ENCODE peak calls at places on chromosomes 5 and 9, in ten cellular contexts. J is heart right ventricle; L is hepatocyte; T is PC-3; H is left lung; M is CD4-positive, alpha-beta T cell; B is GM23338; R is dorsolateral prefrontal cortex; W is BJ; U is SK-N-SH. A is an unnamed sample.

GRCh38 chr5:84578226-84578625 is 193.5 kb upstream of the EDIL3 start:
- DNase-seq in H (no peak), R (no peak), M (no peak), L (no peak), B (no peak), W (no peak), U (no peak), T (no peak), J (no peak), A (no peak)

GRCh38 chr9:73133921-73134407 is 17.7 kb upstream of the ANXA1 start:
- DNase-seq in M (no peak), U (no peak), H (no peak), W (no peak), J (no peak), R (no peak), B (no peak), T (peak; percentile 60), L (peak; percentile 61), A (peak; percentile 99)

GRCh38 chr5:154486427-154486866 is 8.4 kb upstream of the HAND1 start:
- DNase-seq in R (no peak), M (no peak), L (peak; percentile 52), T (no peak), W (no peak), J (no peak), U (peak; percentile 81), H (peak; percentile 40), B (peak; percentile 62), A (no peak)

GRCh38 chr5:177458912-177459350 is 12.3 kb downstream of the PRR7 start:
- DNase-seq in M (no peak), L (peak; percentile 46), W (no peak), T (peak; percentile 34), R (peak; percentile 58), U (peak; percentile 79), B (peak; percentile 61), J (no peak), H (no peak), A (no peak)

GRCh38 chr9:90095682-90096081 is 490.9 kb downstream of the GADD45G start:
- DNase-seq in J (no peak), T (no peak), R (no peak), L (peak; percentile 21), U (peak; percentile 43), H (no peak), B (peak; percentile 18), W (no peak), M (no peak), A (no peak)

GRCh38 chr9:77752566-77752965 is 104.4 kb upstream of the GNA14 start:
- DNase-seq in R (no peak), M (no peak), U (no peak), B (no peak), J (no peak), L (no peak), H (no peak), T (no peak), W (peak; percentile 87), A (no peak)

GRCh38 chr9:16485575-16486321 is 384.7 kb downstream of the BNC2 start:
- DNase-seq in L (no peak), H (no peak), U (no peak), T (no peak), M (no peak), W (no peak), B (peak; percentile 93), J (no peak), R (no peak), A (no peak)

GRCh38 chr5:10452768-10453331 is 11.2 kb downstream of the ROPN1L start:
- DNase-seq in W (peak; percentile 67), H (no peak), U (peak; percentile 78), J (no peak), B (peak; percentile 87), M (no peak), R (peak; percentile 47), L (peak; percentile 77), T (peak; percentile 98), A (peak; percentile 82)

GRCh38 chr9:136684339-136684738 is 2.9 kb downstream of the AGPAT2 start:
- DNase-seq in H (no peak), L (no peak), R (no peak), W (no peak), T (no peak), B (no peak), J (peak; percentile 9), M (no peak), U (no peak), A (no peak)

GRCh38 chr5:95670568-95670967 is 12.2 kb downstream of the SPATA9 start:
- DNase-seq in M (no peak), T (no peak), R (no peak), U (no peak), J (no peak), B (no peak), H (no peak), W (no peak), L (no peak), A (no peak)

GRCh38 chr9:99605016-99605743 is 216.5 kb upstream of the NR4A3 start:
- DNase-seq in H (no peak), B (peak; percentile 40), M (no peak), U (no peak), W (no peak), R (no peak), J (no peak), L (no peak), T (no peak), A (no peak)

GRCh38 chr5:177537389-177538361 is 16.7 kb downstream of the FAM193B start:
- DNase-seq in W (peak; percentile 52), L (peak; percentile 69), R (peak; percentile 49), T (peak; percentile 51), H (peak; percentile 59), J (peak; percentile 48), M (no peak), U (no peak), B (peak; percentile 35), A (peak; percentile 60)

GRCh38 chr9:17637229-17637628 is 58.4 kb downstream of the SH3GL2 start:
- DNase-seq in B (no peak), J (no peak), H (no peak), M (no peak), W (no peak), U (no peak), R (no peak), L (no peak), T (no peak), A (no peak)

GRCh38 chr9:114507726-114508125 is 2.5 kb upstream of the WHRN start:
- DNase-seq in J (no peak), L (peak; percentile 53), U (no peak), R (no peak), T (peak; percentile 27), M (no peak), H (no peak), B (peak; percentile 49), W (no peak), A (peak; percentile 52)

GRCh38 chr5:11619339-11620028 is 284.8 kb downstream of the CTNND2 start:
- DNase-seq in L (peak; percentile 41), T (peak; percentile 59), B (peak; percentile 24), W (no peak), M (no peak), U (no peak), H (no peak), R (no peak), J (no peak), A (peak; percentile 28)

GRCh38 chr5:66992547-66992946 is 204.1 kb downstream of the CD180 start:
- DNase-seq in U (no peak), L (no peak), J (no peak), R (no peak), M (no peak), H (no peak), B (no peak), T (no peak), W (no peak), A (no peak)

GRCh38 chr5:41118177-41118576 is 47.0 kb upstream of the MROH2B start:
- DNase-seq in L (no peak), M (no peak), B (peak; percentile 10), U (no peak), T (peak; percentile 50), J (no peak), R (no peak), W (no peak), H (no peak), A (no peak)
- TF ChIP-seq CTCF in L (no peak), M (no peak), B (peak; percentile 20), U (no peak), T (peak; percentile 69), J (peak; percentile 15), R (no peak), W (no peak), H (no peak), A (no peak)

GRCh38 chr9:97740848-97741821 is 44.0 kb upstream of the XPA start:
- DNase-seq in L (peak; percentile 85), W (peak; percentile 11), U (peak; percentile 75), T (no peak), J (peak; percentile 75), R (no peak), M (peak; percentile 2), H (peak; percentile 38), B (peak; percentile 89), A (peak; percentile 81)
- H3K27me3 ChIP-seq in L (no peaks in the 10 kb centered on the region), W (peaks cover 14% of the 10 kb centered on the region), U (no peaks in the 10 kb centered on the region), T (no peaks in the 10 kb centered on the region), J (peaks cover 58% of the 10 kb centered on the region), R (peaks cover 24% of the 10 kb centered on the region), M (peaks cover 53% of the 10 kb centered on the region), H (peaks cover 8% of the 10 kb centered on the region), B (peaks cover 50% of the 10 kb centered on the region), A (no peaks in the 10 kb centered on the region)

DNA sequence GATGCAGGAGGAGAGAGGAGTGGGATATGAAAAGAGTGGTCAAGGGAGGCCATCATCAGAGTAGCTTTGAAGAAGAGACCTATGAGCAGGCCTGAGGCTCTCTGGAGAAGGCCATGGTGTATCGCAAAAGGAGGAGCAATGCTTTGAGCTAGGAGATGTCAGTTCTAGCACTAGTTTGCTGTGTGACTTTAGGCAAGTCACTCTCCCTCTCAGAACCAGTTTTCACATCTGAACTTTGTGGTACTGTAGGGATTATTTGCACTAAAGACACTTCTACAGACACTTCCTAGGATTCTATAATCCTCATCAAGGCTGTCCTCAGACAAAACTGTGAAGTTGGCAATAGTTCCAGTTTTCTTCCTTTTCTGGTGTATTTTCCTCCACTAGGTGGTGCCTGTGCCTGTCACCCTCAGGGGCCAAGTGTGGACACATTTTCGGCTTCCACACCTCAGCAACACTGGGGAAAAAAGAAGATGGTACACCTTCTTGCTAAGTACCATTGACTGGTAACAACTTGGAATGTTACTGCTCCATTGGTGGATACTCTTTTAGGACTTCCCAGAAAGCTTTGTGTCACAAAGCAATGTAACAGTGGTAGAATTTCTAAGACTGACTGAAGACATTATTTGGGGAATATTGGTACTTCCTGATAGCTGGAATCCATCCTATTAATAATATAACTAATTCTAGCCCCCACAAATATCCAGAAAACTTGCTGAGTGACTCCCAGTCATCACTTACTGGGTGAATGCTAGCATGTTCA is 9.9 kb downstream of the PAPPA start:
- DNase-seq in M (no peak), R (no peak), U (no peak), H (no peak), L (no peak), J (no peak), B (peak; percentile 57), W (no peak), T (peak; percentile 49), A (no peak)
- TF ChIP-seq CTCF in M (no peak), R (peak; percentile 26), U (peak; percentile 55), H (no peak), L (peak; percentile 34), J (peak; percentile 53), B (peak; percentile 84), W (peak; percentile 43), T (peak; percentile 61), A (peak; percentile 37)

DNA sequence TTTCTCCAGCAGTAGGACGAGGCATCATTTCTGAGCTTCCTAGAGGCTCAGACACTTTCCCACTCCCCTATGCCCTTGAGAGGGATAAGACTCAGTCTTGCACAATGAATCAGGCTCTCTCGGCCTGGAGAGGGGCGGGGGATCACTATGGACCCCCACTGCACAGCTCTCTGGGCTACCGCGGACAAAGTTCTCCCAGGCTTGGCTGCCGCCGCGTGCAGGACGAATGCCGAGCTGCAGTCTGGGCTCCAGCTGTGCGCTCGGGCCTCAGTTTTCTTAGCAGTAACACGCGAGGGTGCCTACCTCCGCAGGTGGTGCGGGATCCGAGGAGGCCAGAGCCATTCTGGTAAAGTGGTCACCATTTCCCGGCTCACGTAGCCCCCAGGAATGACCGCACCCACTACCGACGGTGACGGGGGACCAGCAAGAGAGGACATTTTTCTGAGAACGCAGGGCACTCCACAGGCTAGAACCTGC is 3.4 kb upstream of the MYORG start:
- DNase-seq in J (no peak), B (peak; percentile 51), T (no peak), W (no peak), H (no peak), R (no peak), L (peak; percentile 37), M (no peak), U (no peak), A (no peak)
- H3K27me3 ChIP-seq in J (no peaks in the 10 kb centered on the region), B (peaks cover 51% of the 10 kb centered on the region), T (no peaks in the 10 kb centered on the region), W (peaks cover 3% of the 10 kb centered on the region), H (no peaks in the 10 kb centered on the region), R (no peaks in the 10 kb centered on the region), L (peaks cover 11% of the 10 kb centered on the region), M (no peaks in the 10 kb centered on the region), U (no peaks in the 10 kb centered on the region), A (no peaks in the 10 kb centered on the region)